ENCODE peak calls at places on chromosomes 6 and 20, in eight cellular contexts. S is lower lobe of right lung, F is left ventricle myocardium inferior, I is adrenal gland, G is endodermal cell, P is colonic mucosa, N is body of pancreas, W is left lung. O is an unnamed sample.

GRCh38 chr20:53739799-53740785 is 146.5 kb upstream of the ZNF217 start:
- DNase-seq in S (no peak), F (no peak), I (no peak), G (no peak), P (no peak), N (peak; percentile 22), W (no peak), O (no peak)

GRCh38 chr20:12860619-12861247 is 148.0 kb upstream of the SPTLC3 start:
- DNase-seq in S (no peak), F (no peak), I (no peak), G (no peak), P (no peak), N (no peak), W (no peak), O (no peak)

GRCh38 chr20:10639051-10639761 is 34.6 kb downstream of the JAG1 start:
- DNase-seq in S (no peak), F (no peak), I (no peak), G (no peak), P (no peak), N (no peak), W (no peak), O (no peak)

GRCh38 chr6:110137924-110138887 is 41.3 kb downstream of the WASF1 start:
- DNase-seq in S (no peak), F (no peak), I (no peak), G (no peak), P (no peak), N (no peak), W (peak; percentile 37), O (no peak)

GRCh38 chr6:42696526-42697267 is 25.7 kb downstream of the PRPH2 start:
- DNase-seq in S (no peak), F (no peak), I (no peak), G (no peak), P (peak; percentile 22), N (peak; percentile 15), W (no peak), O (peak; percentile 68)

GRCh38 chr20:22411568-22412450 is 172.6 kb downstream of the FOXA2 start:
- DNase-seq in S (no peak), F (peak; percentile 24), I (peak; percentile 28), G (no peak), P (peak; percentile 38), N (peak; percentile 89), W (no peak), O (no peak)

GRCh38 chr20:38139919-38140753 is 24.9 kb downstream of the TGM2 start:
- DNase-seq in S (peak; percentile 45), F (no peak), I (no peak), G (no peak), P (peak; percentile 55), N (no peak), W (peak; percentile 63), O (peak; percentile 57)

GRCh38 chr6:26594128-26594493 is 2.6 kb upstream of the ABT1 start:
- DNase-seq in S (no peak), F (no peak), I (no peak), G (no peak), P (no peak), N (no peak), W (no peak), O (no peak)

GRCh38 chr20:3218307-3218988 is 9.2 kb downstream of the ITPA start:
- DNase-seq in S (peak; percentile 82), F (peak; percentile 61), I (peak; percentile 57), G (peak; percentile 95), P (peak; percentile 62), N (peak; percentile 45), W (peak; percentile 95), O (peak; percentile 63)

GRCh38 chr6:128432394-128432793 is 88.0 kb downstream of the PTPRK start:
- DNase-seq in S (no peak), F (no peak), I (no peak), G (no peak), P (no peak), N (no peak), W (no peak), O (peak; percentile 12)

GRCh38 chr6:65450451-65450850 is 256.6 kb downstream of the EYS start:
- DNase-seq in S (no peak), F (no peak), I (no peak), G (peak; percentile 58), P (no peak), N (no peak), W (no peak), O (no peak)

GRCh38 chr6:12222405-12223366 is 67.5 kb upstream of the EDN1 start:
- DNase-seq in S (no peak), F (no peak), I (no peak), G (no peak), P (no peak), N (no peak), W (no peak), O (no peak)

GRCh38 chr6:53107091-53107490 is 41.5 kb downstream of the GCM1 start:
- DNase-seq in S (no peak), F (no peak), I (no peak), G (peak; percentile 33), P (no peak), N (no peak), W (no peak), O (peak; percentile 61)

GRCh38 chr20:22931653-22932052 is 103.5 kb upstream of the SSTR4 start:
- DNase-seq in S (no peak), F (no peak), I (no peak), G (no peak), P (no peak), N (peak; percentile 18), W (no peak), O (no peak)

GRCh38 chr20:63413963-63414684 is 53.0 kb upstream of the CHRNA4 start:
- DNase-seq in S (no peak), F (no peak), I (no peak), G (no peak), P (no peak), N (no peak), W (no peak), O (no peak)

GRCh38 chr6:144093658-144094057 is 1.7 kb downstream of the SF3B5 start:
- DNase-seq in S (no peak), F (no peak), I (no peak), G (no peak), P (no peak), N (no peak), W (no peak), O (no peak)

GRCh38 chr20:51489611-51490010 is 52.9 kb downstream of the NFATC2 start:
- DNase-seq in S (no peak), F (no peak), I (no peak), G (no peak), P (no peak), N (no peak), W (no peak), O (no peak)

GRCh38 chr6:125205931-125206330 is 52.4 kb downstream of the TPD52L1 start:
- DNase-seq in S (no peak), F (no peak), I (no peak), G (no peak), P (no peak), N (no peak), W (no peak), O (no peak)
- TF ChIP-seq CTCF in S (no peak), F (no peak), I (no peak), G (no peak), P (no peak), N (no peak), W (no peak), O (no peak)

GRCh38 chr6:70563540-70563939 is 3.2 kb upstream of the SDHAF4 start:
- DNase-seq in S (no peak), F (no peak), I (no peak), G (peak; percentile 58), P (no peak), N (no peak), W (no peak), O (no peak)

DNA sequence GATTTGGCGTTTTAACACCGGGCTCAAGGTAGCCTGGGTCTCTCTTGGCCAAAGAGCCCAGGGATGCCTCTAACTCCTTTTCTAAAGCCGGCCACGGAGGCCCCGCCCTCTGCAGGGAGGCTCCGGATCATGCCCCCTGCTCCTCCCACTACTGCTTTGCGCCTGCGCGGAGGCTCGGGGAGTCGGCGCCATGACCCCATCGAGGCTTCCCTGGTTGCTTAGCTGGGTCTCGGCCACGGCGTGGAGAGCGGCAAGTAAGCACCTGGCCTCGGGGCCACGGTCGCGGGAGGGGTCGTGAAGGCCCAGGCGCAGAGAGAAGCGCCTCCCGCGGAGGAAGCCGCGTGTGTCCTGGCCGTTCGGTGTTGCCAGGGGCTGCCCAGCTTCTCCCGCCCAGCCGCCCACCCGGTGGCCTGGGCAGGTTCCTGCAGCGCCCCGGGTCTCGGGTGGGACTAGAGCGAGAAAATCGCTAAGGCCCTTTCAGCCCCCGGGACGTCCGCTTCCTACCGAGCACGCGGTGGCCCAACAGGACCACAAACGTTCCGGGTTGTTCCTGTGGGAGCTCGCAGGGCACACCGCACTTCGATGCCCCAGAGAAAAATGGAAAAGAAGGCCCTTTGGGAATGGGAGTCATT is at the start of gene SDHAF4:
- DNase-seq in S (peak; percentile 96), F (peak; percentile 93), I (peak; percentile 94), G (peak; percentile 98), P (peak; percentile 96), N (peak; percentile 93), W (peak; percentile 99), O (peak; percentile 95)
- TF ChIP-seq CTCF in S (no peak), F (peak; percentile 46), I (no peak), G (peak; percentile 19), P (no peak), N (no peak), W (no peak), O (no peak)

GRCh38 chr6:95686272-95686671 is 108.9 kb downstream of the MANEA start:
- DNase-seq in S (no peak), F (no peak), I (no peak), G (no peak), P (no peak), N (no peak), W (no peak), O (no peak)
- TF ChIP-seq CTCF in S (no peak), F (no peak), I (no peak), G (peak; percentile 31), P (no peak), N (no peak), W (no peak), O (no peak)

GRCh38 chr6:35415065-35415880 is 36.9 kb upstream of the FANCE start:
- DNase-seq in S (peak; percentile 73), F (peak; percentile 65), I (peak; percentile 89), G (peak; percentile 91), P (peak; percentile 74), N (peak; percentile 91), W (no peak), O (peak; percentile 91)
- TF ChIP-seq CTCF in S (peak; percentile 57), F (peak; percentile 70), I (peak; percentile 86), G (peak; percentile 80), P (peak; percentile 52), N (peak; percentile 50), W (peak; percentile 22), O (peak; percentile 76)

GRCh38 chr6:35258858-35259193 is 709 bp upstream of the ZNF76 start:
- DNase-seq in S (peak; percentile 53), F (peak; percentile 19), I (no peak), G (no peak), P (no peak), N (no peak), W (no peak), O (no peak)
- TF ChIP-seq CTCF in S (no peak), F (no peak), I (no peak), G (peak; percentile 49), P (no peak), N (no peak), W (no peak), O (peak; percentile 4)

GRCh38 chr20:49862607-49863200 is 50.1 kb downstream of the SLC9A8 start:
- DNase-seq in S (no peak), F (no peak), I (no peak), G (peak; percentile 5), P (no peak), N (no peak), W (no peak), O (no peak)
- TF ChIP-seq CTCF in S (no peak), F (no peak), I (no peak), G (no peak), P (no peak), N (no peak), W (no peak), O (no peak)

O was measured in foreskin fibroblast.